ENCODE peak calls at places on chromosomes 5 and 9, in seven cellular contexts. C, O, Y, I, Z, L and Q are unnamed samples.
A peak's percentile ranks its signal among the peaks of the same experiment; 100 is the strongest.

GRCh38 chr9:133918123-133918813 is 73.9 kb downstream of the VAV2 start:
- DNase-seq in O (no peak), C (no peak), L (no peak), Y (no peak), Z (no peak), I (no peak), Q (no peak)

GRCh38 chr5:53482717-53483638 is 2.5 kb downstream of the FST start:
- DNase-seq in C (peak; percentile 28), L (no peak), Y (peak; percentile 46), Z (peak; percentile 30), I (peak; percentile 70), O (peak; percentile 18), Q (no peak)

GRCh38 chr5:84628918-84629317 is 244.2 kb upstream of the EDIL3 start:
- DNase-seq in O (no peak), Y (no peak), L (no peak), C (no peak), Z (no peak), I (no peak), Q (no peak)

GRCh38 chr5:142866563-142867275 is 96.5 kb downstream of the ARHGAP26 start:
- DNase-seq in Y (peak; percentile 59), Z (peak; percentile 69), L (peak; percentile 83), C (peak; percentile 69), O (peak; percentile 12), I (no peak), Q (peak; percentile 26)

GRCh38 chr9:72871685-72872084 is 81.2 kb downstream of the ALDH1A1 start:
- DNase-seq in Z (no peak), L (no peak), I (no peak), Y (no peak), O (no peak), C (peak; percentile 42), Q (no peak)

GRCh38 chr5:19837536-19838179 is 150.3 kb downstream of the CDH18 start:
- DNase-seq in L (no peak), C (peak; percentile 39), O (no peak), Y (no peak), I (no peak), Z (no peak), Q (peak; percentile 60)

GRCh38 chr5:80871541-80871961 is 88.6 kb upstream of the RASGRF2 start:
- DNase-seq in C (peak; percentile 80), Z (no peak), O (no peak), Y (peak; percentile 44), L (no peak), I (no peak), Q (no peak)

GRCh38 chr5:88370824-88371223 is 102.2 kb upstream of the TMEM161B start:
- DNase-seq in Z (no peak), L (no peak), Y (no peak), C (no peak), I (no peak), O (no peak), Q (no peak)

GRCh38 chr5:125550237-125550636 is 803.8 kb upstream of the ZNF608 start:
- DNase-seq in Y (no peak), I (no peak), Z (no peak), L (no peak), C (peak; percentile 70), O (no peak), Q (no peak)